ENCODE peak calls at places on chromosomes 2 and 18, in six cellular contexts. One of them, this sample, is unnamed.

GRCh38 chr2:22817197-22817596 is 567.8 kb upstream of the KLHL29 start:
- DNase-seq in tibial artery: no peak
- DNase-seq in CD8-positive, alpha-beta T cell: no peak
- DNase-seq in endodermal cell: no peak
- DNase-seq in CD4-positive, alpha-beta T cell: no peak
- DNase-seq in SK-N-SH: no peak
- DNase-seq in this sample: no peak

GRCh38 chr2:102149243-102149642 is 6.7 kb downstream of the IL1R1 start:
- DNase-seq in tibial artery: no peak
- DNase-seq in CD8-positive, alpha-beta T cell: no peak
- DNase-seq in endodermal cell: no peak
- DNase-seq in CD4-positive, alpha-beta T cell: no peak
- DNase-seq in SK-N-SH: no peak
- DNase-seq in this sample: no peak

GRCh38 chr2:71672640-71673401 is 219.5 kb downstream of the DYSF start:
- DNase-seq in tibial artery: peak
- DNase-seq in CD8-positive, alpha-beta T cell: no peak
- DNase-seq in endodermal cell: peak
- DNase-seq in CD4-positive, alpha-beta T cell: no peak
- DNase-seq in SK-N-SH: peak
- DNase-seq in this sample: no peak

GRCh38 chr2:129061079-129061785 is 742.6 kb upstream of the HS6ST1 start:
- DNase-seq in tibial artery: no peak
- DNase-seq in CD8-positive, alpha-beta T cell: no peak
- DNase-seq in endodermal cell: no peak
- DNase-seq in CD4-positive, alpha-beta T cell: no peak
- DNase-seq in SK-N-SH: no peak
- DNase-seq in this sample: no peak

GRCh38 chr2:157891630-157892016 is 15.5 kb upstream of the ACVR1 start:
- DNase-seq in tibial artery: no peak
- DNase-seq in CD8-positive, alpha-beta T cell: no peak
- DNase-seq in endodermal cell: no peak
- DNase-seq in CD4-positive, alpha-beta T cell: no peak
- DNase-seq in SK-N-SH: no peak
- DNase-seq in this sample: no peak

GRCh38 chr2:178211943-178212342 is 17.6 kb downstream of the OSBPL6 start:
- DNase-seq in tibial artery: no peak
- DNase-seq in CD8-positive, alpha-beta T cell: no peak
- DNase-seq in endodermal cell: peak
- DNase-seq in CD4-positive, alpha-beta T cell: no peak
- DNase-seq in SK-N-SH: no peak
- DNase-seq in this sample: peak

GRCh38 chr2:205746408-205746785 is 64.1 kb downstream of the NRP2 start:
- DNase-seq in tibial artery: no peak
- DNase-seq in CD8-positive, alpha-beta T cell: no peak
- DNase-seq in endodermal cell: no peak
- DNase-seq in CD4-positive, alpha-beta T cell: no peak
- DNase-seq in SK-N-SH: peak
- DNase-seq in this sample: no peak

GRCh38 chr2:54899576-54900200 is 150.6 kb downstream of the RTN4 start:
- DNase-seq in tibial artery: no peak
- DNase-seq in CD8-positive, alpha-beta T cell: no peak
- DNase-seq in endodermal cell: no peak
- DNase-seq in CD4-positive, alpha-beta T cell: no peak
- DNase-seq in SK-N-SH: peak
- DNase-seq in this sample: no peak

GRCh38 chr2:79640001-79640400 is 127.2 kb downstream of the CTNNA2 start:
- DNase-seq in tibial artery: no peak
- DNase-seq in CD8-positive, alpha-beta T cell: no peak
- DNase-seq in endodermal cell: no peak
- DNase-seq in CD4-positive, alpha-beta T cell: no peak
- DNase-seq in SK-N-SH: no peak
- DNase-seq in this sample: no peak

GRCh38 chr18:9683418-9684396 is 24.4 kb upstream of the RAB31 start:
- DNase-seq in tibial artery: peak
- DNase-seq in CD8-positive, alpha-beta T cell: no peak
- DNase-seq in endodermal cell: peak
- DNase-seq in CD4-positive, alpha-beta T cell: no peak
- DNase-seq in SK-N-SH: no peak
- DNase-seq in this sample: no peak

GRCh38 chr2:216011320-216011849 is 2.0 kb downstream of the MREG start:
- DNase-seq in tibial artery: no peak
- DNase-seq in CD8-positive, alpha-beta T cell: no peak
- DNase-seq in endodermal cell: no peak
- DNase-seq in CD4-positive, alpha-beta T cell: no peak
- DNase-seq in SK-N-SH: no peak
- DNase-seq in this sample: no peak
- H3K27ac ChIP-seq in tibial artery: no peak
- H3K27ac ChIP-seq in CD8-positive, alpha-beta T cell: no peak
- H3K27ac ChIP-seq in endodermal cell: no peak
- H3K27ac ChIP-seq in CD4-positive, alpha-beta T cell: no peak
- H3K27ac ChIP-seq in SK-N-SH: no peak
- H3K27ac ChIP-seq in this sample: no peak

DNA sequence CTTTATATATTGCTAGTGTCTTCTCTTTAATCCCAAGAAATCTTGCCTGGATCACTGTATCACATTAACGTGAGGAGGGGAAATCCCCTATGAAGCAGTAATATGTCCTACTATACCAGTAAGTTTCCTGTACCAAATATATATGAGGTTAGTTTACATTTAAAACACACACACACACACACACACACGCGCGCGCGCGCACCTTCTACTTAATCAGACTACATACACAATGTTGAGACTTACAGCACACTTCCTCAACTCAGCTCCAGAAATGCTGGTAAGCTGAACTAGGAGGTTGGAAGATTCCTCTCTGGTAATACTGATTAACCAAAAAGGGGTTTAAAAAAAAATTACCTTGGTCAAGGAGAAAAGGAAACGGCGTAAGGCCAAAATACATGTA is 49.3 kb downstream of the USP34 start:
- DNase-seq in tibial artery: no peak
- DNase-seq in CD8-positive, alpha-beta T cell: peak
- DNase-seq in endodermal cell: no peak
- DNase-seq in CD4-positive, alpha-beta T cell: peak
- DNase-seq in SK-N-SH: no peak
- DNase-seq in this sample: no peak
- H3K27ac ChIP-seq in tibial artery: no peak
- H3K27ac ChIP-seq in CD8-positive, alpha-beta T cell: no peak
- H3K27ac ChIP-seq in endodermal cell: no peak
- H3K27ac ChIP-seq in CD4-positive, alpha-beta T cell: no peak
- H3K27ac ChIP-seq in SK-N-SH: no peak
- H3K27ac ChIP-seq in this sample: no peak

DNA sequence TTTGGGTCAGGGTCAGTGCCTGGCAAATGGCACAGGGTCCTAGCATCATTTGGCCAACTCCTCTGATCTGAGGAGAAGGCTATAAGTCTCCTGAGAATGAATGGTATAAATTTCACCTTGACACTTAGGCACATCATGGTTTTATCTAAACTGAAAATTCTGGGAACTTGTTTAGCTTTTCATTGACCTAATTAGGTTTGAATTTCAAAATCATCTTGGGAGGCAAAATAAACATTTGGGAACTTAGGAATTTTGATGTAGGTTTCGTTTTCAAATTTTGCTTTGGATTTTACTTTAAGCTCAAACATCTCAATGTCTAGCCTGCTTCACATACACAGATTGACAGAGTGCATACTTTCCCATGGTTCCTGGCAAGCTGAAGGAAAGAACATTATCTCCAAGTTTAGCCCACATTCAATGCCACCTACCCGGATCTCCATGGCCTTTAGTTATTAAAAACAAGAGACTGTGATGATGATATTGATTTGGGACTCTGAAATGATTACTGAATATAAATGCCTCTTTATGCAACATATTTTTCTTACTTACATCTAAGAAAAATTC is 44.5 kb downstream of the MYOM1 start:
- DNase-seq in tibial artery: no peak
- DNase-seq in CD8-positive, alpha-beta T cell: no peak
- DNase-seq in endodermal cell: no peak
- DNase-seq in CD4-positive, alpha-beta T cell: no peak
- DNase-seq in SK-N-SH: no peak
- DNase-seq in this sample: no peak
- H3K27ac ChIP-seq in tibial artery: no peak
- H3K27ac ChIP-seq in CD8-positive, alpha-beta T cell: no peak
- H3K27ac ChIP-seq in endodermal cell: no peak
- H3K27ac ChIP-seq in CD4-positive, alpha-beta T cell: no peak
- H3K27ac ChIP-seq in SK-N-SH: no peak
- H3K27ac ChIP-seq in this sample: no peak

GRCh38 chr18:75201936-75202335 is 7.0 kb downstream of the PTGR3 start:
- DNase-seq in tibial artery: no peak
- DNase-seq in CD8-positive, alpha-beta T cell: no peak
- DNase-seq in endodermal cell: no peak
- DNase-seq in CD4-positive, alpha-beta T cell: no peak
- DNase-seq in SK-N-SH: no peak
- DNase-seq in this sample: no peak
- H3K27ac ChIP-seq in tibial artery: peak
- H3K27ac ChIP-seq in CD8-positive, alpha-beta T cell: no peak
- H3K27ac ChIP-seq in endodermal cell: no peak
- H3K27ac ChIP-seq in CD4-positive, alpha-beta T cell: no peak
- H3K27ac ChIP-seq in SK-N-SH: peak
- H3K27ac ChIP-seq in this sample: no peak

GRCh38 chr2:98823196-98824166 is 92.5 kb upstream of the MGAT4A start:
- DNase-seq in tibial artery: no peak
- DNase-seq in CD8-positive, alpha-beta T cell: no peak
- DNase-seq in endodermal cell: peak
- DNase-seq in CD4-positive, alpha-beta T cell: no peak
- DNase-seq in SK-N-SH: peak
- DNase-seq in this sample: no peak

GRCh38 chr2:98824256-98825042 is 93.5 kb upstream of the MGAT4A start:
- DNase-seq in tibial artery: no peak
- DNase-seq in CD8-positive, alpha-beta T cell: no peak
- DNase-seq in endodermal cell: peak
- DNase-seq in CD4-positive, alpha-beta T cell: no peak
- DNase-seq in SK-N-SH: no peak
- DNase-seq in this sample: no peak

GRCh38 chr2:98822301-98823164 is 91.6 kb upstream of the MGAT4A start:
- DNase-seq in tibial artery: peak
- DNase-seq in CD8-positive, alpha-beta T cell: peak
- DNase-seq in endodermal cell: peak
- DNase-seq in CD4-positive, alpha-beta T cell: peak
- DNase-seq in SK-N-SH: peak
- DNase-seq in this sample: no peak

GRCh38 chr2:98819350-98819749 is 88.4 kb upstream of the MGAT4A start:
- DNase-seq in tibial artery: no peak
- DNase-seq in CD8-positive, alpha-beta T cell: no peak
- DNase-seq in endodermal cell: no peak
- DNase-seq in CD4-positive, alpha-beta T cell: no peak
- DNase-seq in SK-N-SH: no peak
- DNase-seq in this sample: no peak

GRCh38 chr2:98821629-98822135 is 90.8 kb upstream of the MGAT4A start:
- DNase-seq in tibial artery: no peak
- DNase-seq in CD8-positive, alpha-beta T cell: no peak
- DNase-seq in endodermal cell: no peak
- DNase-seq in CD4-positive, alpha-beta T cell: no peak
- DNase-seq in SK-N-SH: no peak
- DNase-seq in this sample: no peak
- H3K27ac ChIP-seq in tibial artery: no peak
- H3K27ac ChIP-seq in CD8-positive, alpha-beta T cell: no peak
- H3K27ac ChIP-seq in endodermal cell: no peak
- H3K27ac ChIP-seq in CD4-positive, alpha-beta T cell: no peak
- H3K27ac ChIP-seq in SK-N-SH: no peak
- H3K27ac ChIP-seq in this sample: no peak